ENCODE peak calls at places on chromosomes 7 and 10, in four cellular contexts. P is thoracic aorta, K is neuronal stem cell, N is spleen. B is an unnamed sample.

GRCh38 chr10:33588974-33589600 is 254.6 kb upstream of the NRP1 start:
- DNase-seq in P (no peak), K (no peak), N (no peak), B (no peak)

GRCh38 chr7:47627580-47628283 is 45.8 kb upstream of the TNS3 start:
- DNase-seq in N (no peak), P (no peak), K (no peak), B (no peak)

GRCh38 chr10:16843252-16843870 is 26.1 kb upstream of the RSU1 start:
- DNase-seq in N (no peak), P (no peak), K (peak; percentile 42), B (peak; percentile 70)

GRCh38 chr7:28587211-28587610 is 174.9 kb downstream of the CREB5 start:
- DNase-seq in P (no peak), N (no peak), K (no peak), B (no peak)

GRCh38 chr7:101974365-101974764 is 156.9 kb downstream of the CUX1 start:
- DNase-seq in P (no peak), K (no peak), N (peak; percentile 28), B (no peak)

GRCh38 chr10:27713906-27714305 is 31.7 kb downstream of the MKX start:
- DNase-seq in K (no peak), N (no peak), P (no peak), B (no peak)

GRCh38 chr7:111383133-111383532 is 179.2 kb downstream of the IMMP2L start:
- DNase-seq in N (no peak), P (no peak), K (no peak), B (no peak)

GRCh38 chr10:23013581-23014335 is 81.6 kb upstream of the MSRB2 start:
- DNase-seq in P (no peak), K (no peak), N (no peak), B (no peak)

GRCh38 chr10:114709966-114710365 is 51.9 kb upstream of the ABLIM1 start:
- DNase-seq in N (no peak), K (no peak), P (no peak), B (no peak)

GRCh38 chr7:108294595-108294994 is 161.6 kb downstream of the NRCAM start:
- DNase-seq in K (no peak), N (no peak), P (no peak), B (no peak)

GRCh38 chr10:71844084-71844483 is 7.0 kb downstream of the PSAP start:
- DNase-seq in N (no peak), K (no peak), P (no peak), B (no peak)

GRCh38 chr10:71840936-71841335 is 10.1 kb downstream of the PSAP start:
- DNase-seq in N (no peak), P (no peak), K (no peak), B (no peak)

GRCh38 chr10:71844695-71845094 is 6.4 kb downstream of the PSAP start:
- DNase-seq in P (no peak), N (no peak), K (no peak), B (no peak)

GRCh38 chr10:71842424-71842823 is 8.6 kb downstream of the PSAP start:
- DNase-seq in K (no peak), N (no peak), P (no peak), B (no peak)

DNA sequence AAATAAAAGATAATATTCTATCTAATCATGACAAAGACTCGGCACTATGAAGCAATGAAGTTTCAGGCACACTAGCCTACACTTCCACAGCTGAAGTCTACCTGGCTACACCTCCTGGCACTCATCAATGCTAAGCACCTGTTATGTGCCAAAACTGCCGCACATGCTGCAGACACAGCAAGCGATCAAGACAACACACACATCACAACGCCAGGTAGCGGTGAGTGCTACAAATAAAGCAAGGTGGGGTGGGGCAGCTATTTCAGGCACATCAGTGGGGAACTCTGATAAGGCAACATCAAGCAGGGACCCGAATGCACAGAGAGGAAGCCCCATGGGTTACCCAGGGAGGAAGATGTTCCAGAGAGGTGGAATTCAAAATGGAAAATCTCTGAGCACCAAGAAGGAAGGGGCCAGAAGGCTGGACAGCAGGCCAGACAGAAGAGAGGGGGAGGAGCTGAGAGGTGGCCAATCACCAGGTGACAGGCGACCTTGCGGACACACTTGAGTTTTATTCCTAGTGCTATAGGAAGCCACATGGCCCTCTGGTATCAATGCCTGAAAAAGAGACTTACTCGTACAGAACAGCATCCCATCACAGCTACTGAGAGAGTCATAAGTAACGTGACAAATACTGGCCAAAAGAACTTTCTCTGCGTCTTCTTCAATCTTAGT is 8.1 kb downstream of the PSAP start:
- DNase-seq in N (no peak), K (no peak), P (no peak), B (no peak)
- H3K36me3 ChIP-seq in N (peaks cover 6% of the 10 kb centered on the region), K (no peaks in the 10 kb centered on the region), P (no peaks in the 10 kb centered on the region), B (peaks cover 4% of the 10 kb centered on the region)

GRCh38 chr7:157143788-157144187 is 5.1 kb downstream of the UBE3C start:
- DNase-seq in P (no peak), N (no peak), K (no peak), B (no peak)
- H3K4me1 ChIP-seq in P (peaks cover 14% of the 10 kb centered on the region), N (peaks cover 81% of the 10 kb centered on the region), K (peaks cover 9% of the 10 kb centered on the region), B (peaks cover 46% of the 10 kb centered on the region)

DNA sequence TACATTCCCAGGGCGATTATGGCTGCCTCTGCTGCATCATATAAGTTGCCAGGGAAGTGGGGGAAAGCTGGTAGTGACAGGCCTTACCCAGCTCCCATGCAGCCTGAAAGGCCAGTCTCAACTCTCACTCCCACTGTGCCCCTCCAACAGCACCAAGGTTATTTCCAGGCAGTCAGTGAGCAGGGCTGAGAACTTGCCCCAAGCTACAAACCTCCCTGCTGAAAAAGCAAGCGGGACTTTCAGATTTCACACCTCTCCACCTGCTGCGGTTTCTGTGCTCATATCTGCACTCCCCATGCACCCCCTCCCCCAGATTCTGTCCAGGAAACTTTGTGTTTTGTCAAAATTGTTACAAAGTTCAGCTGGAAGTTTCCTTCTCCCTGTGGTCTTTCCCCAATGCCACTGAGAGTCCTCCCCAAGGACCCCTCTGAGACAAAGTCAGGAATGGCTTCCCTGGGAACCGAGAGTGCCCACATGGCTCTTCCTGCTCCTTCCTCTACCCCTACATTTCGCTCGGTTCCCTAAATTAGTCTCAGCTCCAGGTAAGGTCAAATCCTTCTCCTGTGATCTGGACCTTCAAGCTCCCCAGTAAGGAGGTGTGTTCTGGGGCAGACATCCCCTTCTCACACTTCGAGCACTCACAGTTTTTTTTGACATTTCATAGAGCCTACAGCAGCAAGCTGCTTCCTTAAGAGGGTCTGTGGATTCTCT is 25.3 kb upstream of the WNT2 start:
- DNase-seq in P (no peak), N (no peak), K (no peak), B (no peak)
- H3K27ac ChIP-seq in P (no peak overlapping the region), N (no peak overlapping the region), K (no peak overlapping the region), B (no peak overlapping the region)

GRCh38 chr7:50377356-50377755 is 72.8 kb downstream of the FIGNL1 start:
- DNase-seq in N (no peak), K (no peak), P (no peak), B (no peak)
- H3K36me3 ChIP-seq in N (peaks cover 94% of the 10 kb centered on the region), K (no peaks in the 10 kb centered on the region), P (no peaks in the 10 kb centered on the region), B (peaks cover 89% of the 10 kb centered on the region)

GRCh38 chr10:13705526-13706169 is 118.9 kb downstream of the PRPF18 start:
- DNase-seq in N (no peak), K (no peak), P (no peak), B (no peak)

GRCh38 chr10:13708256-13708990 is 121.7 kb downstream of the PRPF18 start:
- DNase-seq in N (no peak), K (no peak), P (no peak), B (no peak)

GRCh38 chr10:13706604-13707003 is 119.8 kb downstream of the PRPF18 start:
- DNase-seq in N (peak; percentile 32), P (no peak), K (no peak), B (no peak)

GRCh38 chr10:13706175-13706574 is 119.4 kb downstream of the PRPF18 start:
- DNase-seq in K (no peak), P (no peak), N (no peak), B (no peak)

GRCh38 chr10:13707156-13707881 is 120.6 kb downstream of the PRPF18 start:
- DNase-seq in K (peak; percentile 72), N (peak; percentile 80), P (peak; percentile 60), B (peak; percentile 3)
- H3K4me1 ChIP-seq in K (peaks cover 29% of the 10 kb centered on the region), N (peaks cover 67% of the 10 kb centered on the region), P (peaks cover 9% of the 10 kb centered on the region), B (peaks cover 8% of the 10 kb centered on the region)

GRCh38 chr7:25857376-25858067 is 294.5 kb upstream of the NFE2L3 start:
- DNase-seq in N (no peak), K (no peak), P (no peak), B (no peak)

GRCh38 chr7:25858200-25858561 is 293.8 kb upstream of the NFE2L3 start:
- DNase-seq in P (no peak), N (no peak), K (no peak), B (no peak)

GRCh38 chr7:25859732-25860131 is 292.3 kb upstream of the NFE2L3 start:
- DNase-seq in K (no peak), P (no peak), N (no peak), B (peak; percentile 16)

GRCh38 chr7:25859412-25859704 is 292.6 kb upstream of the NFE2L3 start:
- DNase-seq in P (no peak), K (no peak), N (no peak), B (no peak)

GRCh38 chr7:25858562-25859411 is 293.2 kb upstream of the NFE2L3 start:
- DNase-seq in P (no peak), N (no peak), K (no peak), B (peak; percentile 31)
- H3K27ac ChIP-seq in P (no peak overlapping the region), N (no peak overlapping the region), K (no peak overlapping the region), B (no peak overlapping the region)